ENCODE peak calls at places on chromosomes 13 and 19, in nine cellular contexts. E is adrenal gland, D is HFF-Myc, W is pancreas, P is IMR-90, Q is astrocyte of the spinal cord, I is neural progenitor cell, B is retinal pigment epithelial cell, K is Caco-2. Z is an unnamed sample.

GRCh38 chr13:53151692-53152421 is 123.2 kb downstream of the OLFM4 start:
- DNase-seq in I (peak; percentile 87), K (peak; percentile 59), P (peak; percentile 34), E (peak; percentile 62), D (no peak), W (peak; percentile 33), B (peak; percentile 2), Q (no peak), Z (peak; percentile 52)

GRCh38 chr19:17424743-17425365 is 5.0 kb downstream of the MVB12A start:
- DNase-seq in W (no peak), I (peak; percentile 95), B (no peak), D (no peak), E (peak; percentile 69), K (peak; percentile 65), P (peak; percentile 23), Q (peak; percentile 48), Z (peak; percentile 85)

GRCh38 chr19:11152318-11153062 is 3.1 kb downstream of the SPC24 start:
- DNase-seq in E (peak; percentile 92), I (no peak), P (peak; percentile 78), D (no peak), B (peak; percentile 82), Q (peak; percentile 71), K (no peak), W (peak; percentile 80), Z (no peak)

GRCh38 chr19:38287604-38288003 is 16.4 kb upstream of the C19orf33 start:
- DNase-seq in P (no peak), Q (no peak), E (no peak), K (no peak), W (no peak), I (peak; percentile 53), B (no peak), D (no peak), Z (no peak)

GRCh38 chr19:9406798-9407352 is 28.5 kb downstream of the ZNF266 start:
- DNase-seq in P (peak; percentile 92), B (peak; percentile 26), I (no peak), D (peak; percentile 40), E (peak; percentile 65), W (peak; percentile 65), Q (peak; percentile 83), K (no peak), Z (peak; percentile 97)

GRCh38 chr19:7507884-7508283 is 8.0 kb upstream of the ZNF358 start:
- DNase-seq in P (peak; percentile 80), D (no peak), Q (peak; percentile 86), B (peak; percentile 36), I (peak; percentile 73), E (peak; percentile 98), W (peak; percentile 49), K (peak; percentile 74), Z (peak; percentile 96)

GRCh38 chr19:46404039-46404883 is 9.1 kb downstream of the CCDC8 start:
- DNase-seq in W (peak; percentile 70), P (peak; percentile 31), I (peak; percentile 40), D (no peak), Q (peak; percentile 34), B (no peak), E (peak; percentile 78), K (peak; percentile 80), Z (no peak)

GRCh38 chr19:38184815-38185214 is 39.2 kb downstream of the DPF1 start:
- DNase-seq in W (no peak), D (no peak), I (no peak), E (no peak), Q (no peak), B (no peak), K (no peak), P (no peak), Z (no peak)

GRCh38 chr19:3360494-3361383 is 5.6 kb upstream of the NFIC start:
- DNase-seq in I (peak; percentile 45), K (no peak), P (no peak), D (no peak), Q (no peak), E (peak; percentile 84), B (no peak), W (no peak), Z (peak; percentile 70)

GRCh38 chr19:16660763-16661479 is at the start of gene TMEM38A:
- DNase-seq in K (peak; percentile 67), E (peak; percentile 62), D (no peak), B (no peak), I (peak; percentile 63), W (peak; percentile 48), Q (no peak), P (no peak), Z (peak; percentile 68)

GRCh38 chr19:47601180-47601904 is 7.6 kb upstream of the BICRA start:
- DNase-seq in P (no peak), W (peak; percentile 58), E (no peak), Q (no peak), I (no peak), D (no peak), K (peak; percentile 57), B (no peak), Z (no peak)

GRCh38 chr19:47598407-47599349 is 10.3 kb upstream of the BICRA start:
- DNase-seq in B (peak; percentile 63), I (peak; percentile 65), E (peak; percentile 83), P (peak; percentile 96), K (peak; percentile 83), Q (peak; percentile 97), W (no peak), D (peak; percentile 95), Z (no peak)

GRCh38 chr19:47600246-47601179 is 8.4 kb upstream of the BICRA start:
- DNase-seq in D (peak; percentile 95), P (peak; percentile 98), I (peak; percentile 100), W (peak; percentile 100), B (peak; percentile 94), E (peak; percentile 100), K (peak; percentile 100), Q (peak; percentile 99), Z (peak; percentile 100)

GRCh38 chr19:47593860-47594259 is 15.1 kb upstream of the BICRA start:
- DNase-seq in D (no peak), B (no peak), P (no peak), W (no peak), Q (no peak), K (no peak), E (no peak), I (no peak), Z (no peak)

GRCh38 chr19:47595937-47596336 is 13.0 kb upstream of the BICRA start:
- DNase-seq in W (no peak), Q (no peak), P (no peak), D (no peak), B (no peak), K (no peak), E (no peak), I (no peak), Z (no peak)
- H3K4me3 ChIP-seq in W (no peak overlapping the region), Q (no peak overlapping the region), P (no peak overlapping the region), D (no peak overlapping the region), B (no peak overlapping the region), K (no peak overlapping the region), E (no peak overlapping the region), I (no peak overlapping the region), Z (no peak overlapping the region)

GRCh38 chr13:70311175-70311574 is 202.9 kb upstream of the KLHL1 start:
- DNase-seq in I (no peak), Q (no peak), B (no peak), D (no peak), K (no peak), P (no peak), W (no peak), E (no peak), Z (no peak)

GRCh38 chr13:70310720-70311119 is 202.5 kb upstream of the KLHL1 start:
- DNase-seq in B (peak; percentile 20), W (no peak), P (no peak), D (no peak), Q (peak; percentile 66), K (peak; percentile 62), I (peak; percentile 46), E (no peak), Z (peak; percentile 67)
- TF ChIP-seq CTCF in B (peak; percentile 65), W (peak; percentile 28), P (no peak), D (no peak), Q (peak; percentile 55), K (peak; percentile 58), I (peak; percentile 57), E (no peak), Z (peak; percentile 76)

DNA sequence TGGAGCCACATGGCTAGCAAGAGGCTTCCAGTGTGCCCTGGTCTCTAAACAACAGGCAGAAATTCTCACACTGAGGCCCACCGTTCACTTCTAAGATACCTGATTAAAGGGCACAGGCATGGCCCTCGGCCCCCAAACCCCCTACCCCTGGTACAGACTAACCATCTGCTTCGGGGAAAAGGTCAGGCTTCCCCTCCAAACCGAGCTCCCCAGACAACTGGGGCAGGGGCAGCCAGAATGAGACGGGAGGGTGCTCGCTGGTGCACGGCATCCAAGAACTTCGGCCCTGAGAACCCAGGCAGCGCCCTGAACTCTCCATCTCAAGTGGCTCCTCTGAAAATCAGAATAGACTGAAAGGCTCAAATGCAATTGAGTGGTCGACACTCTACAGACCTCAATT is 5.6 kb downstream of the PPP6R1 start:
- DNase-seq in Q (no peak), P (no peak), K (no peak), I (no peak), D (no peak), E (no peak), W (no peak), B (no peak), Z (no peak)
- H3K4me3 ChIP-seq in Q (no peak overlapping the region), P (no peak overlapping the region), K (no peak overlapping the region), I (no peak overlapping the region), D (no peak overlapping the region), E (no peak overlapping the region), W (no peak overlapping the region), B (no peak overlapping the region), Z (no peak overlapping the region)

GRCh38 chr19:2171349-2172145 is 7.8 kb downstream of the DOT1L start:
- DNase-seq in I (peak; percentile 45), Q (no peak), W (peak; percentile 58), E (peak; percentile 75), P (peak; percentile 36), B (no peak), D (no peak), K (peak; percentile 74), Z (peak; percentile 83)
- TF ChIP-seq CTCF in I (peak; percentile 9), Q (peak; percentile 15), W (no peak), E (no peak), P (peak; percentile 14), B (peak; percentile 7), D (no peak), K (peak; percentile 22), Z (peak; percentile 43)

GRCh38 chr19:50489461-50490011 is 12.9 kb upstream of the GARIN5A start:
- DNase-seq in D (no peak), K (no peak), E (no peak), Q (no peak), I (no peak), W (no peak), B (no peak), P (no peak), Z (no peak)
- H3K4me3 ChIP-seq in D (no peak overlapping the region), K (no peak overlapping the region), E (no peak overlapping the region), Q (no peak overlapping the region), I (no peak overlapping the region), W (no peak overlapping the region), B (no peak overlapping the region), P (no peak overlapping the region), Z (no peak overlapping the region)

DNA sequence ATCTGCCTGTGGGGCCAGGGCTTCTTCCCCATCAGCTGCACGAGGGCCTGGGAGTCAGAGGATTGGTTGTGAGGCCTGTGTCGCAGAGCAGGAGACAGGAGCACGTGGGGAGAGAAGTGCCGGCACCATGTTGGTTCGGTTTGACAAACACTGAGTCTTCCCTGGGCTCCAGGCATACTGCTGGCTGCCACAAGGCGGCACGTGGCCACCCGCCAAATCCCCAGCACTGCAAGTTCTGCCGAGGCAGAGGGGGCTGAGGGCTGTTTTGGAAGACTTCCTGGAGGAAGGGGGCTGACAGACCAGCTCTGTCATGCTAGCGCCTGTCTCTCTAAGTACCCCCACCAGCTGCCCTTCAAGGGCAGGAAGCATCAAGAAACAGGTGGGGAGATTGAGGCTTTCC is 9.5 kb downstream of the SHANK1 start:
- DNase-seq in I (no peak), K (no peak), E (no peak), Q (no peak), D (no peak), W (no peak), P (no peak), B (no peak), Z (peak; percentile 48)
- TF ChIP-seq CTCF in I (no peak), K (no peak), E (no peak), Q (no peak), D (no peak), W (no peak), P (peak; percentile 10), B (no peak), Z (peak; percentile 31)

Z was measured in BE2C.